ENCODE peak calls at places on chromosomes 6 and 20, in seven cellular contexts. One of them, this sample, is unnamed.

GRCh38 chr6:111030008-111031006 is 48.5 kb downstream of the RPF2 start:
- DNase-seq in stimulated activated CD4-positive, alpha-beta T cell treated with anti-CD3 and anti-CD28 coated beads, Interleukin-1b, Interleukin-23, amount 100 ng/mL, for 1 hour: no peak
- DNase-seq in NCI-H2029 treated with DMSO at 0.1 percent for 48 hours: no peak
- DNase-seq in WTC11: no peak
- DNase-seq in mucosa of descending colon: peak; percentile 9
- DNase-seq in NCI-H1092 treated with DMSO at 0.1 percent for 48 hours: peak; percentile 1
- DNase-seq in kidney: no peak
- DNase-seq in this sample: no peak

GRCh38 chr6:34981951-34982350 is 92.9 kb downstream of the ANKS1A start:
- DNase-seq in mucosa of descending colon: no peak
- DNase-seq in kidney: no peak
- DNase-seq in NCI-H2029 treated with DMSO at 0.1 percent for 48 hours: no peak
- DNase-seq in NCI-H1092 treated with DMSO at 0.1 percent for 48 hours: no peak
- DNase-seq in WTC11: no peak
- DNase-seq in stimulated activated CD4-positive, alpha-beta T cell treated with anti-CD3 and anti-CD28 coated beads, Interleukin-1b, Interleukin-23, amount 100 ng/mL, for 1 hour: no peak
- DNase-seq in this sample: no peak

GRCh38 chr6:88870728-88871330 is 92.6 kb downstream of the RNGTT start:
- DNase-seq in mucosa of descending colon: peak; percentile 82
- DNase-seq in stimulated activated CD4-positive, alpha-beta T cell treated with anti-CD3 and anti-CD28 coated beads, Interleukin-1b, Interleukin-23, amount 100 ng/mL, for 1 hour: peak; percentile 4
- DNase-seq in kidney: no peak
- DNase-seq in NCI-H1092 treated with DMSO at 0.1 percent for 48 hours: peak; percentile 19
- DNase-seq in WTC11: no peak
- DNase-seq in NCI-H2029 treated with DMSO at 0.1 percent for 48 hours: peak; percentile 70
- DNase-seq in this sample: peak; percentile 5

GRCh38 chr20:42752620-42753019 is 437.1 kb downstream of the PTPRT start:
- DNase-seq in mucosa of descending colon: no peak
- DNase-seq in stimulated activated CD4-positive, alpha-beta T cell treated with anti-CD3 and anti-CD28 coated beads, Interleukin-1b, Interleukin-23, amount 100 ng/mL, for 1 hour: no peak
- DNase-seq in WTC11: no peak
- DNase-seq in NCI-H2029 treated with DMSO at 0.1 percent for 48 hours: no peak
- DNase-seq in kidney: no peak
- DNase-seq in NCI-H1092 treated with DMSO at 0.1 percent for 48 hours: no peak
- DNase-seq in this sample: no peak

GRCh38 chr6:157747395-157747794 is 75.7 kb upstream of the SNX9 start:
- DNase-seq in NCI-H1092 treated with DMSO at 0.1 percent for 48 hours: no peak
- DNase-seq in WTC11: no peak
- DNase-seq in NCI-H2029 treated with DMSO at 0.1 percent for 48 hours: no peak
- DNase-seq in kidney: no peak
- DNase-seq in mucosa of descending colon: no peak
- DNase-seq in stimulated activated CD4-positive, alpha-beta T cell treated with anti-CD3 and anti-CD28 coated beads, Interleukin-1b, Interleukin-23, amount 100 ng/mL, for 1 hour: no peak
- DNase-seq in this sample: no peak

GRCh38 chr20:50163570-50164317 is 10.2 kb upstream of the PEDS1 start:
- DNase-seq in NCI-H1092 treated with DMSO at 0.1 percent for 48 hours: no peak
- DNase-seq in kidney: no peak
- DNase-seq in WTC11: no peak
- DNase-seq in stimulated activated CD4-positive, alpha-beta T cell treated with anti-CD3 and anti-CD28 coated beads, Interleukin-1b, Interleukin-23, amount 100 ng/mL, for 1 hour: no peak
- DNase-seq in mucosa of descending colon: no peak
- DNase-seq in NCI-H2029 treated with DMSO at 0.1 percent for 48 hours: no peak
- DNase-seq in this sample: no peak

GRCh38 chr6:4449409-4449808 is 314.0 kb upstream of the ECI2 start:
- DNase-seq in NCI-H2029 treated with DMSO at 0.1 percent for 48 hours: no peak
- DNase-seq in mucosa of descending colon: no peak
- DNase-seq in WTC11: no peak
- DNase-seq in kidney: no peak
- DNase-seq in NCI-H1092 treated with DMSO at 0.1 percent for 48 hours: no peak
- DNase-seq in stimulated activated CD4-positive, alpha-beta T cell treated with anti-CD3 and anti-CD28 coated beads, Interleukin-1b, Interleukin-23, amount 100 ng/mL, for 1 hour: no peak
- DNase-seq in this sample: no peak

GRCh38 chr6:92945799-92946198 is 473.6 kb downstream of the EPHA7 start:
- DNase-seq in kidney: no peak
- DNase-seq in stimulated activated CD4-positive, alpha-beta T cell treated with anti-CD3 and anti-CD28 coated beads, Interleukin-1b, Interleukin-23, amount 100 ng/mL, for 1 hour: no peak
- DNase-seq in WTC11: no peak
- DNase-seq in NCI-H2029 treated with DMSO at 0.1 percent for 48 hours: no peak
- DNase-seq in mucosa of descending colon: no peak
- DNase-seq in NCI-H1092 treated with DMSO at 0.1 percent for 48 hours: no peak
- DNase-seq in this sample: no peak

GRCh38 chr6:38079107-38079506 is 259.6 kb downstream of the ZFAND3 start:
- DNase-seq in WTC11: no peak
- DNase-seq in NCI-H1092 treated with DMSO at 0.1 percent for 48 hours: no peak
- DNase-seq in mucosa of descending colon: no peak
- DNase-seq in NCI-H2029 treated with DMSO at 0.1 percent for 48 hours: no peak
- DNase-seq in kidney: no peak
- DNase-seq in stimulated activated CD4-positive, alpha-beta T cell treated with anti-CD3 and anti-CD28 coated beads, Interleukin-1b, Interleukin-23, amount 100 ng/mL, for 1 hour: no peak
- DNase-seq in this sample: no peak

GRCh38 chr6:21279619-21280018 is 313.9 kb upstream of the SOX4 start:
- DNase-seq in WTC11: no peak
- DNase-seq in kidney: no peak
- DNase-seq in NCI-H2029 treated with DMSO at 0.1 percent for 48 hours: no peak
- DNase-seq in stimulated activated CD4-positive, alpha-beta T cell treated with anti-CD3 and anti-CD28 coated beads, Interleukin-1b, Interleukin-23, amount 100 ng/mL, for 1 hour: no peak
- DNase-seq in NCI-H1092 treated with DMSO at 0.1 percent for 48 hours: no peak
- DNase-seq in mucosa of descending colon: no peak
- DNase-seq in this sample: no peak

GRCh38 chr6:157768304-157768703 is 54.7 kb upstream of the SNX9 start:
- DNase-seq in NCI-H2029 treated with DMSO at 0.1 percent for 48 hours: no peak
- DNase-seq in WTC11: no peak
- DNase-seq in kidney: no peak
- DNase-seq in mucosa of descending colon: no peak
- DNase-seq in stimulated activated CD4-positive, alpha-beta T cell treated with anti-CD3 and anti-CD28 coated beads, Interleukin-1b, Interleukin-23, amount 100 ng/mL, for 1 hour: no peak
- DNase-seq in NCI-H1092 treated with DMSO at 0.1 percent for 48 hours: no peak
- DNase-seq in this sample: no peak

GRCh38 chr6:33748851-33749250 is 2.1 kb upstream of the IP6K3 start:
- DNase-seq in stimulated activated CD4-positive, alpha-beta T cell treated with anti-CD3 and anti-CD28 coated beads, Interleukin-1b, Interleukin-23, amount 100 ng/mL, for 1 hour: no peak
- DNase-seq in kidney: no peak
- DNase-seq in WTC11: no peak
- DNase-seq in NCI-H2029 treated with DMSO at 0.1 percent for 48 hours: no peak
- DNase-seq in NCI-H1092 treated with DMSO at 0.1 percent for 48 hours: no peak
- DNase-seq in mucosa of descending colon: no peak
- DNase-seq in this sample: no peak

GRCh38 chr6:1337791-1338190 is 25.9 kb downstream of the FOXQ1 start:
- DNase-seq in kidney: no peak
- DNase-seq in NCI-H2029 treated with DMSO at 0.1 percent for 48 hours: no peak
- DNase-seq in NCI-H1092 treated with DMSO at 0.1 percent for 48 hours: no peak
- DNase-seq in stimulated activated CD4-positive, alpha-beta T cell treated with anti-CD3 and anti-CD28 coated beads, Interleukin-1b, Interleukin-23, amount 100 ng/mL, for 1 hour: no peak
- DNase-seq in WTC11: no peak
- DNase-seq in mucosa of descending colon: no peak
- DNase-seq in this sample: no peak

GRCh38 chr6:151675746-151676459 is 131.6 kb upstream of the ESR1 start:
- DNase-seq in kidney: no peak
- DNase-seq in WTC11: peak; percentile 70
- DNase-seq in mucosa of descending colon: peak; percentile 59
- DNase-seq in NCI-H1092 treated with DMSO at 0.1 percent for 48 hours: peak; percentile 2
- DNase-seq in NCI-H2029 treated with DMSO at 0.1 percent for 48 hours: no peak
- DNase-seq in stimulated activated CD4-positive, alpha-beta T cell treated with anti-CD3 and anti-CD28 coated beads, Interleukin-1b, Interleukin-23, amount 100 ng/mL, for 1 hour: peak; percentile 22
- DNase-seq in this sample: peak; percentile 57

GRCh38 chr6:90328004-90328403 is 31.4 kb upstream of the BACH2 start:
- DNase-seq in WTC11: no peak
- DNase-seq in mucosa of descending colon: no peak
- DNase-seq in stimulated activated CD4-positive, alpha-beta T cell treated with anti-CD3 and anti-CD28 coated beads, Interleukin-1b, Interleukin-23, amount 100 ng/mL, for 1 hour: no peak
- DNase-seq in NCI-H1092 treated with DMSO at 0.1 percent for 48 hours: no peak
- DNase-seq in kidney: no peak
- DNase-seq in NCI-H2029 treated with DMSO at 0.1 percent for 48 hours: no peak
- DNase-seq in this sample: no peak

GRCh38 chr20:20060234-20060998 is 8.1 kb downstream of the CFAP61 start:
- DNase-seq in NCI-H1092 treated with DMSO at 0.1 percent for 48 hours: no peak
- DNase-seq in WTC11: no peak
- DNase-seq in kidney: no peak
- DNase-seq in NCI-H2029 treated with DMSO at 0.1 percent for 48 hours: peak; percentile 28
- DNase-seq in stimulated activated CD4-positive, alpha-beta T cell treated with anti-CD3 and anti-CD28 coated beads, Interleukin-1b, Interleukin-23, amount 100 ng/mL, for 1 hour: no peak
- DNase-seq in mucosa of descending colon: no peak
- DNase-seq in this sample: no peak

GRCh38 chr6:15063253-15063853 is 182.5 kb upstream of the JARID2 start:
- DNase-seq in kidney: no peak
- DNase-seq in stimulated activated CD4-positive, alpha-beta T cell treated with anti-CD3 and anti-CD28 coated beads, Interleukin-1b, Interleukin-23, amount 100 ng/mL, for 1 hour: no peak
- DNase-seq in NCI-H1092 treated with DMSO at 0.1 percent for 48 hours: no peak
- DNase-seq in mucosa of descending colon: peak; percentile 32
- DNase-seq in WTC11: no peak
- DNase-seq in NCI-H2029 treated with DMSO at 0.1 percent for 48 hours: no peak
- DNase-seq in this sample: no peak

GRCh38 chr6:161498359-161498758 is 224.5 kb upstream of the AGPAT4 start:
- DNase-seq in NCI-H2029 treated with DMSO at 0.1 percent for 48 hours: no peak
- DNase-seq in NCI-H1092 treated with DMSO at 0.1 percent for 48 hours: peak; percentile 72
- DNase-seq in mucosa of descending colon: no peak
- DNase-seq in WTC11: peak; percentile 66
- DNase-seq in kidney: no peak
- DNase-seq in stimulated activated CD4-positive, alpha-beta T cell treated with anti-CD3 and anti-CD28 coated beads, Interleukin-1b, Interleukin-23, amount 100 ng/mL, for 1 hour: no peak
- DNase-seq in this sample: peak; percentile 73

GRCh38 chr6:23180504-23181293 is 611.3 kb downstream of the HDGFL1 start:
- DNase-seq in stimulated activated CD4-positive, alpha-beta T cell treated with anti-CD3 and anti-CD28 coated beads, Interleukin-1b, Interleukin-23, amount 100 ng/mL, for 1 hour: no peak
- DNase-seq in NCI-H1092 treated with DMSO at 0.1 percent for 48 hours: peak; percentile 98
- DNase-seq in mucosa of descending colon: peak; percentile 28
- DNase-seq in kidney: no peak
- DNase-seq in NCI-H2029 treated with DMSO at 0.1 percent for 48 hours: peak; percentile 99
- DNase-seq in WTC11: no peak
- DNase-seq in this sample: no peak

GRCh38 chr6:53432318-53433161 is 83.8 kb upstream of the ELOVL5 start:
- DNase-seq in kidney: no peak
- DNase-seq in NCI-H1092 treated with DMSO at 0.1 percent for 48 hours: peak; percentile 38
- DNase-seq in WTC11: no peak
- DNase-seq in stimulated activated CD4-positive, alpha-beta T cell treated with anti-CD3 and anti-CD28 coated beads, Interleukin-1b, Interleukin-23, amount 100 ng/mL, for 1 hour: no peak
- DNase-seq in NCI-H2029 treated with DMSO at 0.1 percent for 48 hours: no peak
- DNase-seq in mucosa of descending colon: no peak
- DNase-seq in this sample: no peak

GRCh38 chr6:15712813-15713212 is 50.0 kb upstream of the DTNBP1 start:
- DNase-seq in stimulated activated CD4-positive, alpha-beta T cell treated with anti-CD3 and anti-CD28 coated beads, Interleukin-1b, Interleukin-23, amount 100 ng/mL, for 1 hour: no peak
- DNase-seq in mucosa of descending colon: no peak
- DNase-seq in kidney: no peak
- DNase-seq in WTC11: no peak
- DNase-seq in NCI-H1092 treated with DMSO at 0.1 percent for 48 hours: no peak
- DNase-seq in NCI-H2029 treated with DMSO at 0.1 percent for 48 hours: no peak
- DNase-seq in this sample: no peak

GRCh38 chr20:51420111-51420510 is 122.4 kb downstream of the NFATC2 start:
- DNase-seq in NCI-H1092 treated with DMSO at 0.1 percent for 48 hours: no peak
- DNase-seq in stimulated activated CD4-positive, alpha-beta T cell treated with anti-CD3 and anti-CD28 coated beads, Interleukin-1b, Interleukin-23, amount 100 ng/mL, for 1 hour: no peak
- DNase-seq in kidney: no peak
- DNase-seq in WTC11: no peak
- DNase-seq in mucosa of descending colon: no peak
- DNase-seq in NCI-H2029 treated with DMSO at 0.1 percent for 48 hours: no peak
- DNase-seq in this sample: no peak

GRCh38 chr6:85126448-85127178 is 323.3 kb upstream of the NT5E start:
- DNase-seq in WTC11: peak; percentile 85
- DNase-seq in NCI-H1092 treated with DMSO at 0.1 percent for 48 hours: no peak
- DNase-seq in NCI-H2029 treated with DMSO at 0.1 percent for 48 hours: no peak
- DNase-seq in kidney: peak; percentile 67
- DNase-seq in mucosa of descending colon: peak; percentile 26
- DNase-seq in stimulated activated CD4-positive, alpha-beta T cell treated with anti-CD3 and anti-CD28 coated beads, Interleukin-1b, Interleukin-23, amount 100 ng/mL, for 1 hour: no peak
- DNase-seq in this sample: peak; percentile 61

GRCh38 chr6:142871910-142872331 is 73.1 kb downstream of the HIVEP2 start:
- DNase-seq in NCI-H1092 treated with DMSO at 0.1 percent for 48 hours: no peak
- DNase-seq in NCI-H2029 treated with DMSO at 0.1 percent for 48 hours: no peak
- DNase-seq in stimulated activated CD4-positive, alpha-beta T cell treated with anti-CD3 and anti-CD28 coated beads, Interleukin-1b, Interleukin-23, amount 100 ng/mL, for 1 hour: no peak
- DNase-seq in mucosa of descending colon: peak; percentile 72
- DNase-seq in WTC11: no peak
- DNase-seq in kidney: no peak
- DNase-seq in this sample: no peak

GRCh38 chr6:170129691-170130171 is 161.1 kb downstream of the DLL1 start:
- DNase-seq in NCI-H1092 treated with DMSO at 0.1 percent for 48 hours: peak; percentile 95
- DNase-seq in mucosa of descending colon: peak; percentile 38
- DNase-seq in kidney: peak; percentile 84
- DNase-seq in WTC11: no peak
- DNase-seq in stimulated activated CD4-positive, alpha-beta T cell treated with anti-CD3 and anti-CD28 coated beads, Interleukin-1b, Interleukin-23, amount 100 ng/mL, for 1 hour: no peak
- DNase-seq in NCI-H2029 treated with DMSO at 0.1 percent for 48 hours: no peak
- DNase-seq in this sample: no peak

GRCh38 chr6:47116086-47116485 is 74.0 kb upstream of the ADGRF1 start:
- DNase-seq in stimulated activated CD4-positive, alpha-beta T cell treated with anti-CD3 and anti-CD28 coated beads, Interleukin-1b, Interleukin-23, amount 100 ng/mL, for 1 hour: no peak
- DNase-seq in mucosa of descending colon: no peak
- DNase-seq in NCI-H1092 treated with DMSO at 0.1 percent for 48 hours: no peak
- DNase-seq in WTC11: no peak
- DNase-seq in NCI-H2029 treated with DMSO at 0.1 percent for 48 hours: no peak
- DNase-seq in kidney: no peak
- DNase-seq in this sample: no peak

GRCh38 chr6:50962213-50962759 is 143.6 kb downstream of the TFAP2B start:
- DNase-seq in kidney: no peak
- DNase-seq in mucosa of descending colon: no peak
- DNase-seq in NCI-H1092 treated with DMSO at 0.1 percent for 48 hours: no peak
- DNase-seq in NCI-H2029 treated with DMSO at 0.1 percent for 48 hours: no peak
- DNase-seq in stimulated activated CD4-positive, alpha-beta T cell treated with anti-CD3 and anti-CD28 coated beads, Interleukin-1b, Interleukin-23, amount 100 ng/mL, for 1 hour: no peak
- DNase-seq in WTC11: no peak
- DNase-seq in this sample: no peak

GRCh38 chr6:17450825-17451224 is 57.4 kb downstream of the CAP2 start:
- DNase-seq in mucosa of descending colon: no peak
- DNase-seq in NCI-H2029 treated with DMSO at 0.1 percent for 48 hours: no peak
- DNase-seq in kidney: no peak
- DNase-seq in WTC11: no peak
- DNase-seq in stimulated activated CD4-positive, alpha-beta T cell treated with anti-CD3 and anti-CD28 coated beads, Interleukin-1b, Interleukin-23, amount 100 ng/mL, for 1 hour: no peak
- DNase-seq in NCI-H1092 treated with DMSO at 0.1 percent for 48 hours: peak; percentile 49
- DNase-seq in this sample: no peak

GRCh38 chr20:36181934-36182603 is 27.5 kb downstream of the EPB41L1 start:
- DNase-seq in NCI-H2029 treated with DMSO at 0.1 percent for 48 hours: no peak
- DNase-seq in kidney: peak; percentile 42
- DNase-seq in WTC11: no peak
- DNase-seq in mucosa of descending colon: no peak
- DNase-seq in stimulated activated CD4-positive, alpha-beta T cell treated with anti-CD3 and anti-CD28 coated beads, Interleukin-1b, Interleukin-23, amount 100 ng/mL, for 1 hour: no peak
- DNase-seq in NCI-H1092 treated with DMSO at 0.1 percent for 48 hours: no peak
- DNase-seq in this sample: no peak

GRCh38 chr6:72580281-72580940 is 41.5 kb upstream of the KCNQ5 start:
- DNase-seq in stimulated activated CD4-positive, alpha-beta T cell treated with anti-CD3 and anti-CD28 coated beads, Interleukin-1b, Interleukin-23, amount 100 ng/mL, for 1 hour: no peak
- DNase-seq in NCI-H1092 treated with DMSO at 0.1 percent for 48 hours: peak; percentile 29
- DNase-seq in NCI-H2029 treated with DMSO at 0.1 percent for 48 hours: peak; percentile 32
- DNase-seq in kidney: no peak
- DNase-seq in mucosa of descending colon: no peak
- DNase-seq in WTC11: peak; percentile 23
- DNase-seq in this sample: no peak

GRCh38 chr20:17522528-17522927 is 8.7 kb downstream of the BFSP1 start:
- DNase-seq in NCI-H2029 treated with DMSO at 0.1 percent for 48 hours: no peak
- DNase-seq in mucosa of descending colon: no peak
- DNase-seq in stimulated activated CD4-positive, alpha-beta T cell treated with anti-CD3 and anti-CD28 coated beads, Interleukin-1b, Interleukin-23, amount 100 ng/mL, for 1 hour: no peak
- DNase-seq in NCI-H1092 treated with DMSO at 0.1 percent for 48 hours: no peak
- DNase-seq in kidney: no peak
- DNase-seq in WTC11: no peak
- DNase-seq in this sample: no peak

GRCh38 chr20:49394264-49394663 is 88.2 kb downstream of the KCNB1 start:
- DNase-seq in stimulated activated CD4-positive, alpha-beta T cell treated with anti-CD3 and anti-CD28 coated beads, Interleukin-1b, Interleukin-23, amount 100 ng/mL, for 1 hour: no peak
- DNase-seq in NCI-H1092 treated with DMSO at 0.1 percent for 48 hours: no peak
- DNase-seq in WTC11: no peak
- DNase-seq in NCI-H2029 treated with DMSO at 0.1 percent for 48 hours: no peak
- DNase-seq in mucosa of descending colon: no peak
- DNase-seq in kidney: no peak
- DNase-seq in this sample: no peak

GRCh38 chr6:75334266-75335040 is 49.9 kb upstream of the TMEM30A start:
- DNase-seq in NCI-H1092 treated with DMSO at 0.1 percent for 48 hours: no peak
- DNase-seq in WTC11: peak; percentile 55
- DNase-seq in stimulated activated CD4-positive, alpha-beta T cell treated with anti-CD3 and anti-CD28 coated beads, Interleukin-1b, Interleukin-23, amount 100 ng/mL, for 1 hour: no peak
- DNase-seq in mucosa of descending colon: no peak
- DNase-seq in NCI-H2029 treated with DMSO at 0.1 percent for 48 hours: no peak
- DNase-seq in kidney: no peak
- DNase-seq in this sample: peak; percentile 94

GRCh38 chr6:70398783-70399730 is 14.3 kb upstream of the FAM135A start:
- DNase-seq in mucosa of descending colon: peak; percentile 75
- DNase-seq in NCI-H2029 treated with DMSO at 0.1 percent for 48 hours: no peak
- DNase-seq in stimulated activated CD4-positive, alpha-beta T cell treated with anti-CD3 and anti-CD28 coated beads, Interleukin-1b, Interleukin-23, amount 100 ng/mL, for 1 hour: no peak
- DNase-seq in WTC11: no peak
- DNase-seq in NCI-H1092 treated with DMSO at 0.1 percent for 48 hours: no peak
- DNase-seq in kidney: peak; percentile 79
- DNase-seq in this sample: no peak

GRCh38 chr20:11232896-11233295 is 559.1 kb upstream of the JAG1 start:
- DNase-seq in WTC11: no peak
- DNase-seq in stimulated activated CD4-positive, alpha-beta T cell treated with anti-CD3 and anti-CD28 coated beads, Interleukin-1b, Interleukin-23, amount 100 ng/mL, for 1 hour: no peak
- DNase-seq in kidney: no peak
- DNase-seq in NCI-H2029 treated with DMSO at 0.1 percent for 48 hours: no peak
- DNase-seq in mucosa of descending colon: no peak
- DNase-seq in NCI-H1092 treated with DMSO at 0.1 percent for 48 hours: no peak
- DNase-seq in this sample: no peak

GRCh38 chr6:26056583-26057350 is 30.5 kb upstream of the HFE start:
- DNase-seq in kidney: peak; percentile 56
- DNase-seq in WTC11: no peak
- DNase-seq in mucosa of descending colon: peak; percentile 64
- DNase-seq in stimulated activated CD4-positive, alpha-beta T cell treated with anti-CD3 and anti-CD28 coated beads, Interleukin-1b, Interleukin-23, amount 100 ng/mL, for 1 hour: no peak
- DNase-seq in NCI-H1092 treated with DMSO at 0.1 percent for 48 hours: peak; percentile 55
- DNase-seq in NCI-H2029 treated with DMSO at 0.1 percent for 48 hours: no peak
- DNase-seq in this sample: no peak

GRCh38 chr6:1418471-1419191 is 29.3 kb downstream of the FOXF2 start:
- DNase-seq in NCI-H1092 treated with DMSO at 0.1 percent for 48 hours: no peak
- DNase-seq in stimulated activated CD4-positive, alpha-beta T cell treated with anti-CD3 and anti-CD28 coated beads, Interleukin-1b, Interleukin-23, amount 100 ng/mL, for 1 hour: no peak
- DNase-seq in mucosa of descending colon: no peak
- DNase-seq in kidney: no peak
- DNase-seq in NCI-H2029 treated with DMSO at 0.1 percent for 48 hours: no peak
- DNase-seq in WTC11: no peak
- DNase-seq in this sample: no peak

GRCh38 chr6:17886891-17887290 is 100.5 kb downstream of the KIF13A start:
- DNase-seq in stimulated activated CD4-positive, alpha-beta T cell treated with anti-CD3 and anti-CD28 coated beads, Interleukin-1b, Interleukin-23, amount 100 ng/mL, for 1 hour: no peak
- DNase-seq in NCI-H1092 treated with DMSO at 0.1 percent for 48 hours: no peak
- DNase-seq in NCI-H2029 treated with DMSO at 0.1 percent for 48 hours: no peak
- DNase-seq in kidney: no peak
- DNase-seq in mucosa of descending colon: no peak
- DNase-seq in WTC11: no peak
- DNase-seq in this sample: no peak